ENCODE peak calls at places on chromosomes 6 and 20, in nine cellular contexts. L is A549, U is left lung, C is HFF-Myc, Q is cardiac fibroblast, G is foreskin fibroblast, N is heart right ventricle, P is body of pancreas, R is GM12864. I is an unnamed sample.

GRCh38 chr6:144725731-144726522 is 440.8 kb downstream of the UTRN start:
- DNase-seq in G (no peak), N (no peak), Q (no peak), U (no peak), L (no peak), C (no peak), P (peak), R (no peak), I (no peak)

GRCh38 chr6:55782275-55782674 is 93.1 kb downstream of the BMP5 start:
- DNase-seq in L (no peak), C (no peak), N (no peak), R (no peak), U (no peak), P (no peak), G (no peak), Q (no peak), I (no peak)

GRCh38 chr6:45555981-45556771 is 178.4 kb upstream of the SUPT3H start:
- DNase-seq in R (no peak), G (peak), C (peak), P (no peak), L (no peak), N (no peak), Q (peak), U (no peak), I (no peak)

GRCh38 chr6:18245642-18246041 is 18.7 kb downstream of the DEK start:
- DNase-seq in C (no peak), R (no peak), N (no peak), U (no peak), P (no peak), G (no peak), Q (no peak), L (no peak), I (no peak)

GRCh38 chr6:72784581-72784980 is 162.7 kb downstream of the KCNQ5 start:
- DNase-seq in U (no peak), L (no peak), N (no peak), R (no peak), C (peak), Q (peak), P (no peak), G (peak), I (no peak)

GRCh38 chr6:111711476-111711875 is 105.8 kb upstream of the TRAF3IP2 start:
- DNase-seq in U (peak), L (no peak), N (peak), R (no peak), C (no peak), P (peak), G (peak), Q (no peak), I (no peak)

GRCh38 chr20:57071283-57071701 is 195.1 kb downstream of the BMP7 start:
- DNase-seq in C (no peak), L (no peak), P (no peak), Q (no peak), G (no peak), U (no peak), R (no peak), N (no peak), I (peak)

GRCh38 chr6:130293800-130294199 is 71.0 kb upstream of the SAMD3 start:
- DNase-seq in R (peak), P (peak), L (peak), G (peak), U (no peak), Q (peak), C (peak), N (no peak), I (no peak)

GRCh38 chr6:73285674-73286283 is 22.8 kb upstream of the KHDC1 start:
- DNase-seq in C (no peak), R (no peak), P (no peak), G (peak), U (no peak), N (no peak), L (peak), Q (peak), I (no peak)

GRCh38 chr20:25540273-25540672 is 45.1 kb downstream of the NINL start:
- DNase-seq in C (no peak), P (peak), Q (peak), L (no peak), G (peak), U (no peak), N (no peak), R (peak), I (no peak)

GRCh38 chr6:4804095-4804494 is 27.9 kb downstream of the CDYL start:
- DNase-seq in G (peak), C (no peak), P (no peak), N (no peak), Q (peak), U (no peak), L (no peak), R (no peak), I (no peak)

GRCh38 chr20:15836634-15837033 is 736.6 kb downstream of the KIF16B start:
- DNase-seq in C (no peak), N (no peak), L (no peak), Q (no peak), R (no peak), G (no peak), P (no peak), U (no peak), I (no peak)

GRCh38 chr6:47571488-47571887 is 93.9 kb downstream of the CD2AP start:
- DNase-seq in Q (peak), U (no peak), N (no peak), P (no peak), R (no peak), G (no peak), L (no peak), C (no peak), I (no peak)

GRCh38 chr6:50850223-50850751 is 31.6 kb downstream of the TFAP2B start:
- DNase-seq in R (no peak), G (no peak), U (peak), L (no peak), N (no peak), C (no peak), Q (no peak), P (peak), I (no peak)

GRCh38 chr6:14431375-14432330 is 314.1 kb downstream of the CD83 start:
- DNase-seq in R (no peak), G (no peak), C (no peak), U (no peak), N (no peak), Q (no peak), P (no peak), L (no peak), I (no peak)

GRCh38 chr6:16857969-16858592 is 96.8 kb upstream of the ATXN1 start:
- DNase-seq in U (no peak), G (no peak), C (no peak), N (no peak), P (no peak), Q (no peak), R (no peak), L (no peak), I (no peak)

GRCh38 chr6:75830959-75831885 is 82.2 kb downstream of the MYO6 start:
- DNase-seq in G (peak), N (no peak), P (no peak), C (no peak), U (no peak), R (peak), Q (peak), L (no peak), I (no peak)

DNA sequence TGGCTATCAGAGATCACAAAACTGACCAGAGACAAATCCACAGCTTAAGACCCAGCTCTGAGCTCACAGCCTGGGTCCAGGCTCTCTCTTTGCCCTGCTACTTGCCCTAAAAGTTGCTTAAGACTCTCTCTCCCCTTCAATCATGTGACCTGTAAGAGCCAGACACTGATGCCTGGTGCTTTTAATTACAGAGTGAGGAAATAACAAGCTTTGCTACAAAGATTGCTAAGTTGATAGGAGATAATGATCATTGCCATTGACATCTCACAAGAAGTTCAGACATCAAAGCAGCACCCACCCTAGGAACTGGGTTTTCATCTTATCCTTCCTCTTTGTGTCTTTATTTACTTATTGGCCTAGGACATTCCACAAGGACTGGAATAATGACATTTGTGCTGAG is 125.9 kb upstream of the CD93 start:
- DNase-seq in P (no peak), N (no peak), L (no peak), C (no peak), G (peak), U (no peak), R (no peak), Q (no peak), I (no peak)
- H3K4me3 ChIP-seq in P (no peak), N (no peak), L (no peak), C (no peak), G (no peak), U (no peak), R (no peak), Q (no peak), I (no peak)

DNA sequence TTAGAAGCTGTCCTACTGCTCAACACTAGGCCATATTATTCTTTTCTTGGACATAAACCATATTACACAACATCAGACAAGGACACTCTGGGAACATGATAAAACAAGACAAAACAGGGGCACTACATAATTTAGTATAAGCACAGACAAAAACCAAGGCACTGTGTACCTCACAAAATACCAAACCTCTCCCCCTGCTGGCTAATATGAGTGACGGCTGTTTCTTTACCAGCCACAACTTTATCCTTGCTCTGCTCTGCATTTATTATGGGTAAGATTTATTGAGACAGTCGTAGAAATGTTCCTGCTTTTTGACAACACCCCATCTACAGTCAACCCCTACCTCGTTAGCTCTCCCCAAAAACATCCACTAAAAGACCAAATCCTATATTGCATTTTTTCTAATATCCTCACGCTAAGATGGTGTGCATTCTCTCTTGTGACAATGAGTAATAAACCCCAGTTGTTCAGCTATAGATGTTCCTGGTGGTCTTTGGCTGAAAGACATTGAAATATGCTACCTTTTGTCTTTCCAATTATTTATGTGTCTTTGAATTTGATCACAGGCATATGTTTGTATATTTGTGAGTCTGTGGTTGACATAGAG is 23.8 kb upstream of the POLR1H start:
- DNase-seq in U (no peak), C (no peak), P (no peak), R (no peak), N (no peak), G (peak), L (peak), Q (peak), I (no peak)
- TF ChIP-seq CTCF in U (no peak), C (peak), P (peak), R (peak), N (peak), G (peak), L (peak), Q (peak), I (peak)

DNA sequence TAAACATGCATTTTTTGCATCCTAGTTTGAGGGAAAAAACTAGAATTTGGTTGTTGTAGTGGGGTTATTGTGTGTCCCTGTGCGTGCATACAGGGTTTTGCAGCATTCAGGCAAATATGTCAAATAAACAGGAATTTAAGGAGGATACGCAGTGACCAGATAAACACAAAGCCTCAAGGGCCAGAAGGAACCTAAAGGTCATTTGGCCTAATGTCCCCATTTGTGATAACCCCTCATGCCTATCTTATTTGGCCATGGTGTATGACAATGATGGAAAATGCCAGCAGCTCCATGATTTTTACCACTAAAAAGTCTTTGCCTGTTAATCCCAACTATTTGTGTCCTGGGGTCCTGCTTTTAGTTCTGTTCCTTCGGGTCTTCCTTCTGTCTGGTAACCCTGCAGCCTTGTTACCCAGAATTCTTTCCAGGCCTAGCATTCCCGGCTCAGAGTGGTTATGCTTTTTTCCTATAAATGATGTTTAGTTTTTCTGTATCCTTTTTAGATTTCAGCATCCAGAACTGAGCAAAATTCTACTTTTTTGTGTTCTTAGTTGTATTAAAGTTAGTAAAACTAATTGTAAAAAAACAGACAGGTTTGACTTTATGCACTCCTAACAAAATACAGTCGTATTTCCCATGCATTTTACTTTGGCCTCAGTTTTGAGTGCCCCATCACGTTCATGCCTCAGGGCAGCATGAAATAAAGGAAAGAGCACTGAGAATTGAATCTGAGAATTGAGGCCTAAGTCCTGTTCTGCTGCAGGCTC is 4.4 kb downstream of the STX16 start:
- DNase-seq in G (no peak), U (no peak), L (no peak), C (no peak), Q (no peak), N (no peak), R (no peak), P (no peak), I (no peak)
- H3K4me3 ChIP-seq in G (no peak), U (no peak), L (no peak), C (peak), Q (no peak), N (no peak), R (no peak), P (no peak), I (no peak)

GRCh38 chr6:117317261-117317660 is 51.9 kb downstream of the VGLL2 start:
- DNase-seq in R (no peak), N (no peak), G (peak), U (no peak), P (no peak), Q (peak), L (peak), C (no peak), I (no peak)
- TF ChIP-seq CTCF in R (peak), N (peak), G (peak), U (peak), P (peak), Q (peak), L (peak), C (peak), I (no peak)

DNA sequence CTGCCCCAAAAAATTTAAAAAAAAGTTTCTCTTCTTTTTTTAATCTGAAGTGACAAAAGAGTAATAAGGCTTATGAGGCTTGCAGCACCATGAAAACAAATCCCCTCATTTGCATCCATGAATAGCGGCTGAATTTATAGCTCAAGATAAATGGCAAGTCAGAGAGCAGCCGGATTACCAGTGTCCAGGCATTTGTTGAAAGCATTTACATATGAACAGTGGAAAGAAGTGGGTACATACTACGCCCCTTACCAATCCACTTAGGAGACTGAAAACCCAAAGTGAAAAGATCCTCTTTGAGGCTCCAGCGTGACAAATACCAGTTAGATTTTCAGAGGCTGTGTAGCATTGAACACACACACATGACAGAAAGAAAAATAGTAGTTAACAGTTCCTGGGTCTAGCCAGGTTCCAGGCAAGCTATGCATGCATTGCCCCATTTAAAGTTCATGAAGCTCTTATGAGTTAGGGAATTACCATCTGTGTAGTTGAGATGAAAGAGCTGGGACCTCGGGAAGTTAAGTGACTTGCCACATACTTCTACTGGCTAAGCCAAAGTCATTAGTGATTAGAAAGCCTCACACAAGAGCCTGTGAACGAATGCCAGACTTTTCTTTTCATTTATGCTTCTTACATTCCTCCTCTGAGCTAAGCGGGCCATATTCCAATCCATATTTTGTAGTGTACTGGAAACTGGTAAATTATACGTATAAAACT is 28.2 kb upstream of the NHSL1 start:
- DNase-seq in Q (no peak), P (no peak), C (no peak), U (no peak), R (no peak), N (no peak), L (no peak), G (no peak), I (no peak)
- H3K4me3 ChIP-seq in Q (no peak), P (no peak), C (no peak), U (no peak), R (no peak), N (no peak), L (no peak), G (no peak), I (no peak)